ENCODE peak calls at places on chromosomes 3 and 15, in nine cellular contexts. I, N, L, R, Q, M, T, O and H are unnamed samples.

GRCh38 chr15:27535445-27536129 is 563.5 kb downstream of the OCA2 start:
- DNase-seq in O (no peak), T (no peak), Q (no peak), L (no peak), N (no peak), R (no peak), I (no peak), M (no peak), H (no peak)

GRCh38 chr15:81843226-81843625 is 202.6 kb downstream of the MEX3B start:
- DNase-seq in M (no peak), Q (no peak), N (no peak), L (no peak), O (no peak), I (no peak), T (no peak), R (no peak), H (no peak)

GRCh38 chr3:158128755-158129154 is 18.9 kb downstream of the RSRC1 start:
- DNase-seq in L (no peak), N (no peak), T (no peak), I (no peak), O (no peak), R (no peak), M (no peak), Q (no peak), H (no peak)

GRCh38 chr3:14847613-14848541 is 29.1 kb downstream of the FGD5 start:
- DNase-seq in N (no peak), I (peak; percentile 73), T (no peak), O (peak; percentile 39), M (peak; percentile 72), Q (peak; percentile 41), R (no peak), L (peak; percentile 36), H (no peak)

GRCh38 chr3:32794487-32795308 is 23.1 kb upstream of the TRIM71 start:
- DNase-seq in L (no peak), T (peak; percentile 64), I (no peak), Q (no peak), R (no peak), N (no peak), O (peak; percentile 73), M (peak; percentile 67), H (no peak)

GRCh38 chr3:35675206-35675605 is 35.9 kb downstream of the ARPP21 start:
- DNase-seq in L (no peak), O (no peak), M (no peak), I (no peak), Q (no peak), R (no peak), N (no peak), T (no peak), H (no peak)

GRCh38 chr15:89654847-89655805 is at the start of gene KIF7:
- DNase-seq in N (peak; percentile 66), T (peak; percentile 47), R (peak; percentile 60), Q (no peak), I (no peak), L (peak; percentile 59), M (no peak), O (no peak), H (peak; percentile 13)

GRCh38 chr15:41523097-41523496 is 9.5 kb upstream of the LTK start:
- DNase-seq in O (no peak), M (no peak), L (no peak), N (peak; percentile 15), T (peak; percentile 11), I (no peak), Q (no peak), R (no peak), H (no peak)

GRCh38 chr15:50181206-50181982 is 602 bp upstream of the SLC27A2 start:
- DNase-seq in R (no peak), I (no peak), N (no peak), Q (no peak), M (no peak), O (no peak), T (no peak), L (no peak), H (no peak)

GRCh38 chr3:150268426-150269321 is 139.4 kb upstream of the TSC22D2 start:
- DNase-seq in O (no peak), L (no peak), Q (no peak), R (peak; percentile 8), M (no peak), T (peak; percentile 66), I (no peak), N (no peak), H (no peak)

GRCh38 chr3:46284981-46285683 is 42.9 kb downstream of the CCR3 start:
- DNase-seq in M (no peak), T (no peak), I (peak; percentile 25), L (no peak), R (no peak), O (no peak), Q (no peak), N (no peak), H (no peak)

GRCh38 chr15:76330281-76330680 is 6.3 kb upstream of the ISL2 start:
- DNase-seq in T (peak; percentile 46), I (no peak), M (no peak), O (no peak), L (no peak), R (peak; percentile 90), N (peak; percentile 49), Q (no peak), H (peak; percentile 39)

GRCh38 chr3:17314171-17314570 is 428.3 kb downstream of the TBC1D5 start:
- DNase-seq in M (no peak), I (no peak), L (no peak), R (no peak), N (no peak), Q (no peak), T (no peak), O (no peak), H (no peak)

GRCh38 chr3:132625613-132626012 is 28.5 kb downstream of the ACKR4 start:
- DNase-seq in M (no peak), T (no peak), I (no peak), L (no peak), Q (no peak), N (no peak), O (no peak), R (no peak), H (no peak)

GRCh38 chr3:12049675-12050074 is 45.5 kb downstream of the SYN2 start:
- DNase-seq in O (no peak), I (no peak), R (no peak), N (peak; percentile 22), M (no peak), Q (no peak), T (peak; percentile 3), L (no peak), H (peak; percentile 3)

GRCh38 chr3:117706037-117706436 is 996.5 kb downstream of the TUSC7 start:
- DNase-seq in N (peak; percentile 69), T (peak; percentile 97), I (no peak), Q (no peak), L (no peak), M (no peak), R (no peak), O (no peak), H (peak; percentile 73)

GRCh38 chr3:122919291-122919610 is 108.3 kb downstream of the SEMA5B start:
- DNase-seq in I (no peak), M (no peak), L (no peak), T (no peak), O (no peak), N (no peak), R (no peak), Q (no peak), H (no peak)

GRCh38 chr3:122918576-122919290 is 108.8 kb downstream of the SEMA5B start:
- DNase-seq in M (no peak), Q (no peak), T (peak; percentile 24), I (no peak), R (no peak), O (no peak), N (no peak), L (peak; percentile 14), H (no peak)

GRCh38 chr3:122921791-122922651 is 105.5 kb downstream of the SEMA5B start:
- DNase-seq in M (no peak), Q (no peak), T (no peak), L (no peak), O (no peak), I (no peak), R (peak; percentile 18), N (no peak), H (no peak)

GRCh38 chr3:122923611-122924010 is 104.0 kb downstream of the SEMA5B start:
- DNase-seq in O (no peak), L (no peak), M (no peak), I (no peak), Q (no peak), N (no peak), T (no peak), R (no peak), H (no peak)

GRCh38 chr3:122920986-122921385 is 106.6 kb downstream of the SEMA5B start:
- DNase-seq in M (no peak), I (no peak), T (no peak), R (no peak), N (no peak), L (no peak), O (no peak), Q (no peak), H (no peak)
- TF ChIP-seq CTCF in M (no peak), I (no peak), T (no peak), R (no peak), N (no peak), L (no peak), O (no peak), Q (no peak), H (no peak)

DNA sequence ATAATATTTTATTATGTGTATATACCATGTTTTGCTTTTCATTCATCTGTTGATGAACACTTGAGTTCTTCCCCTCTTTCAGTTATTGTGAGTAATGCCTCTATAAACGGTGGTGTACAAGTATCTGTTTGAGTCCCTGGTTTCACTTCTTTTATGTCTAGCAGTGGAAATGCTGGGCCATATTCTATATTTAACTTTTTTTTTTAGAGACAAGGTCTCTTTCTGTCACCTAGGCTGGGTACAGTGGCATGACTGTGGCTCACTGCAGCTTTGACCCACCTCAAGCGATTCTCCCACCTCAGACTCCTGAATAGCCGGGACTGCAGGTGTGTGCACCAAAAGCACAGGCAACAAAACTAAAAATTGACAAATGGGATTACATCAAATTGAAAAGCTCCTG is 19.9 kb downstream of the GOLM2 start:
- DNase-seq in Q (no peak), T (no peak), N (no peak), I (no peak), M (no peak), L (no peak), R (no peak), O (no peak), H (no peak)
- H3K4me3 ChIP-seq in Q (no peak overlapping the region), T (no peak overlapping the region), N (no peak overlapping the region), I (no peak overlapping the region), M (no peak overlapping the region), L (no peak overlapping the region), R (no peak overlapping the region), O (no peak overlapping the region), H (no peak overlapping the region)

DNA sequence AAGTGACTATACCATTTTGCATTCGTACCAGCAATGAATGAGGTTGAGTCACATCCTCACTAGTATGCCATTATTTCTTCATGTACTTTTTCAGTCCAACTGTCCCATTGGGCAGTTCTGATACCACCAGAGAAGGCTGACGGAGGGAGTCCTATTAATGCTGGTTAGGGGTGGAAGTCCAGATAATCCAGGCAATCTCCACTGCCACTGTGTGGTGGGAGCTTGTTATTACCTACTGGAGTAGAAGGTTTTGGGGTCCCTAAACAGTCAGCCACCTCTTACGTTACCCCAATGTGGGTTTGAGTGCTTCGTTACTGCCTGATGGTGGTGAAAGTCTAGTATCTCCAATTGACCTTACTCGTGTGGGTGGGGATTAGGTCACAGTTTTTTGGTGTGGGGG is 210.8 kb downstream of the DOCK3 start:
- DNase-seq in T (no peak), L (no peak), R (no peak), N (no peak), I (no peak), O (no peak), Q (no peak), M (no peak), H (no peak)
- TF ChIP-seq CTCF in T (no peak), L (peak; percentile 27), R (no peak), N (peak; percentile 11), I (peak; percentile 38), O (no peak), Q (no peak), M (no peak), H (no peak)

GRCh38 chr3:50153782-50154475 is 1.2 kb upstream of the SEMA3F start:
- DNase-seq in L (no peak), Q (no peak), T (no peak), R (no peak), O (no peak), I (no peak), N (no peak), M (no peak), H (no peak)
- H3K4me3 ChIP-seq in L (no peak overlapping the region), Q (no peak overlapping the region), T (no peak overlapping the region), R (peak overlapping the region; percentile 74), O (no peak overlapping the region), I (peak overlapping the region; percentile 74), N (no peak overlapping the region), M (peak overlapping the region; percentile 60), H (peak overlapping the region; percentile 69)